ENCODE peak calls at places on chromosomes 2 and 18, in eight cellular contexts. T, U, G, J, H, S, V and Y are unnamed samples.

GRCh38 chr18:13612111-13612997 is 114.0 kb downstream of the FAM210A start:
- DNase-seq in H (peak), T (no peak), V (no peak), S (peak), G (peak), J (no peak), U (no peak), Y (peak)

GRCh38 chr18:62460851-62461300 is 61.9 kb upstream of the ZCCHC2 start:
- DNase-seq in V (no peak), G (no peak), S (no peak), T (no peak), H (no peak), U (no peak), J (peak), Y (no peak)

GRCh38 chr2:89763254-89763580 is 1071.7 kb downstream of the RPIA start:
- DNase-seq in U (no peak), H (peak), T (no peak), J (no peak), S (no peak), G (no peak), V (no peak), Y (peak)

GRCh38 chr2:78035804-78036203 is 513.6 kb upstream of the LRRTM4 start:
- DNase-seq in J (no peak), H (no peak), S (no peak), U (peak), T (no peak), G (no peak), V (no peak), Y (no peak)

GRCh38 chr2:9737053-9737875 is 106.0 kb upstream of the TAF1B start:
- DNase-seq in J (peak), V (no peak), H (no peak), G (no peak), U (no peak), S (no peak), T (no peak), Y (peak)

GRCh38 chr18:78884502-78884901 is 95.1 kb upstream of the SALL3 start:
- DNase-seq in G (no peak), T (no peak), V (no peak), J (no peak), S (no peak), U (no peak), H (no peak), Y (no peak)

GRCh38 chr18:31268985-31269406 is 49.0 kb upstream of the DSG1 start:
- DNase-seq in G (no peak), V (no peak), T (no peak), U (no peak), J (no peak), H (no peak), S (no peak), Y (no peak)

GRCh38 chr2:62785810-62786593 is 80.5 kb downstream of the EHBP1 start:
- DNase-seq in H (no peak), V (no peak), J (peak), G (no peak), S (no peak), U (no peak), T (no peak), Y (no peak)

GRCh38 chr18:59621027-59621426 is 76.2 kb downstream of the CCBE1 start:
- DNase-seq in H (no peak), U (no peak), G (no peak), V (no peak), S (no peak), J (peak), T (no peak), Y (no peak)

GRCh38 chr2:10385501-10385900 is 62.6 kb downstream of the ODC1 start:
- DNase-seq in U (no peak), T (no peak), S (no peak), V (peak), H (peak), J (no peak), G (no peak), Y (no peak)

GRCh38 chr2:105573910-105574655 is 170.6 kb upstream of the NCK2 start:
- DNase-seq in T (no peak), H (no peak), S (no peak), J (no peak), V (no peak), G (no peak), U (no peak), Y (no peak)

GRCh38 chr2:240204431-240205276 is 64.2 kb upstream of the OTOS start:
- DNase-seq in G (no peak), H (no peak), U (no peak), J (no peak), T (no peak), V (no peak), S (no peak), Y (no peak)

GRCh38 chr2:231662028-231662810 is 46.1 kb upstream of the PTMA start:
- DNase-seq in S (peak), H (no peak), G (peak), U (peak), T (peak), V (peak), J (peak), Y (peak)

GRCh38 chr2:127769587-127769986 is 41.4 kb downstream of the WDR33 start:
- DNase-seq in S (no peak), V (no peak), T (no peak), U (no peak), J (no peak), H (no peak), G (no peak), Y (no peak)

GRCh38 chr18:45335644-45336043 is 279.6 kb upstream of the SLC14A2 start:
- DNase-seq in S (no peak), G (no peak), H (no peak), T (no peak), J (no peak), U (peak), V (no peak), Y (no peak)

GRCh38 chr2:58594175-58594574 is 353.1 kb upstream of the FANCL start:
- DNase-seq in V (peak), S (no peak), H (peak), T (no peak), G (no peak), U (peak), J (no peak), Y (no peak)

GRCh38 chr2:168490015-168490874 is 34.2 kb downstream of the CERS6 start:
- DNase-seq in T (no peak), U (no peak), S (peak), G (peak), V (peak), H (no peak), J (peak), Y (peak)

GRCh38 chr2:226898121-226898520 is 62.3 kb downstream of the RHBDD1 start:
- DNase-seq in U (no peak), S (no peak), H (no peak), G (no peak), V (no peak), T (no peak), J (no peak), Y (no peak)

GRCh38 chr18:57466745-57467144 is 31.6 kb downstream of the ONECUT2 start:
- DNase-seq in V (no peak), H (no peak), S (no peak), J (no peak), T (no peak), G (no peak), U (peak), Y (no peak)
- TF ChIP-seq CTCF in V (peak), H (peak), S (no peak), J (no peak), T (no peak), G (no peak), U (peak), Y (no peak)

DNA sequence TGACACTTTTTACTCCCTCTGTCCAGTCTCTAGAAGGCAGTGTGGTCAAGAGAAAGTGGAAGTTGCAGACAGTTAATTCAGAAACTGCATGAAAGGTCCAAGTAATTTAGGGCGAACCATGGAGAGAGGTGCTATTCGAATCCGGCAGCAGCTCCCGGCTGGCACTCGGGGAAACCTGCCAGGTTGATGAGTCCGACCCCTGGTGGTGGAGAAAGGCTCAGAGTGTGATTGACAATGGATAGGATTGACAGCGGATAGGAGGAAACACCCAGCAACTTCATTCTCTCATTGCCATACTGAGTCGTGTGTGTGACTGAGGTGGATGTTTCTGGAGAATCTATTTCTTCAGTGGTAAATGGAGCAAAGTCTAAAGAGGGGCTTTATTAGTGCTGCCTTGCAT is 101.7 kb downstream of the DCDC2C start:
- DNase-seq in T (no peak), G (no peak), S (no peak), U (peak), V (peak), H (peak), J (no peak), Y (no peak)
- TF ChIP-seq CTCF in T (peak), G (no peak), S (peak), U (peak), V (peak), H (peak), J (peak), Y (no peak)

GRCh38 chr2:115910270-115910669 is 1467.8 kb downstream of the DPP10 start:
- DNase-seq in J (no peak), G (no peak), T (no peak), U (peak), V (peak), S (no peak), H (no peak), Y (no peak)
- TF ChIP-seq CTCF in J (no peak), G (no peak), T (no peak), U (peak), V (peak), S (peak), H (no peak), Y (no peak)

GRCh38 chr2:166104773-166105172 is 23.0 kb downstream of the SCN1A start:
- DNase-seq in U (no peak), V (no peak), G (no peak), J (peak), T (no peak), H (no peak), S (no peak), Y (no peak)

GRCh38 chr2:166112193-166112605 is 15.6 kb downstream of the SCN1A start:
- DNase-seq in V (no peak), S (no peak), J (peak), H (no peak), G (no peak), T (no peak), U (no peak), Y (no peak)

GRCh38 chr2:166104084-166104483 is 23.7 kb downstream of the SCN1A start:
- DNase-seq in G (no peak), U (no peak), T (no peak), V (no peak), H (no peak), S (no peak), J (no peak), Y (no peak)

GRCh38 chr2:166106431-166107015 is 21.3 kb downstream of the SCN1A start:
- DNase-seq in G (no peak), H (peak), V (peak), U (peak), T (no peak), J (peak), S (no peak), Y (no peak)
- TF ChIP-seq CTCF in G (no peak), H (peak), V (peak), U (peak), T (no peak), J (peak), S (peak), Y (no peak)

GRCh38 chr2:43005211-43005974 is 213.0 kb upstream of the HAAO start:
- DNase-seq in T (no peak), V (no peak), H (no peak), U (no peak), S (no peak), J (no peak), G (no peak), Y (no peak)
- TF ChIP-seq CTCF in T (no peak), V (no peak), H (no peak), U (no peak), S (no peak), J (no peak), G (no peak), Y (no peak)

GRCh38 chr18:10685484-10685883 is 159.7 kb downstream of the NAPG start:
- DNase-seq in S (peak), T (no peak), H (no peak), U (no peak), V (no peak), G (no peak), J (no peak), Y (peak)

GRCh38 chr18:10681581-10682367 is 155.9 kb downstream of the NAPG start:
- DNase-seq in V (no peak), S (no peak), U (no peak), G (no peak), H (no peak), J (no peak), T (no peak), Y (no peak)

GRCh38 chr18:10687161-10687925 is 161.5 kb downstream of the NAPG start:
- DNase-seq in G (no peak), H (no peak), J (no peak), U (no peak), V (no peak), S (no peak), T (no peak), Y (no peak)

DNA sequence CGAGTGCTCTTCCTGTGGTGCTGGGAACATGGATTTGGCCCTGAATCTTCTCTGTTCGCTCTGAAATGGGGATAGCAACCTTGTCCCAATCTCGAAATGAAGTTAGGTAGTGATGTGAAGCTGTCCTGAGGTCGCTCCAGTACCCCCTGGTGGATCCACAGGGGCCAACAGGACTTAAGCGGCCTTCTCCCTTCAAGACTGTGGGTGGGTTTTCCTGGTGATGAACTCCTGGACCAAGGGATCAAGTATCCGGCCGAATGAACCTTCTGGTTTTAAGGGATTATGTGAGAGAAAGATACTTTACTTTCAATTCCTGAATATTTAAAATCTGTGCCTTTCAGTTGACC is 156.5 kb downstream of the NAPG start:
- DNase-seq in U (no peak), G (no peak), S (no peak), V (no peak), J (no peak), T (no peak), H (no peak), Y (no peak)
- TF ChIP-seq CTCF in U (peak), G (no peak), S (peak), V (peak), J (no peak), T (no peak), H (no peak), Y (no peak)

GRCh38 chr2:203648273-203648672 is 58.2 kb upstream of the CD28 start:
- DNase-seq in T (no peak), U (no peak), G (no peak), V (no peak), S (no peak), H (no peak), J (no peak), Y (no peak)

GRCh38 chr2:203646961-203647360 is 59.5 kb upstream of the CD28 start:
- DNase-seq in J (no peak), S (no peak), T (no peak), G (no peak), V (no peak), H (no peak), U (no peak), Y (no peak)

GRCh38 chr2:203649176-203649814 is 57.1 kb upstream of the CD28 start:
- DNase-seq in U (no peak), S (no peak), G (no peak), J (no peak), T (no peak), V (no peak), H (no peak), Y (no peak)

GRCh38 chr2:203647579-203647978 is 58.9 kb upstream of the CD28 start:
- DNase-seq in H (no peak), V (no peak), J (no peak), T (no peak), U (no peak), G (no peak), S (no peak), Y (no peak)

DNA sequence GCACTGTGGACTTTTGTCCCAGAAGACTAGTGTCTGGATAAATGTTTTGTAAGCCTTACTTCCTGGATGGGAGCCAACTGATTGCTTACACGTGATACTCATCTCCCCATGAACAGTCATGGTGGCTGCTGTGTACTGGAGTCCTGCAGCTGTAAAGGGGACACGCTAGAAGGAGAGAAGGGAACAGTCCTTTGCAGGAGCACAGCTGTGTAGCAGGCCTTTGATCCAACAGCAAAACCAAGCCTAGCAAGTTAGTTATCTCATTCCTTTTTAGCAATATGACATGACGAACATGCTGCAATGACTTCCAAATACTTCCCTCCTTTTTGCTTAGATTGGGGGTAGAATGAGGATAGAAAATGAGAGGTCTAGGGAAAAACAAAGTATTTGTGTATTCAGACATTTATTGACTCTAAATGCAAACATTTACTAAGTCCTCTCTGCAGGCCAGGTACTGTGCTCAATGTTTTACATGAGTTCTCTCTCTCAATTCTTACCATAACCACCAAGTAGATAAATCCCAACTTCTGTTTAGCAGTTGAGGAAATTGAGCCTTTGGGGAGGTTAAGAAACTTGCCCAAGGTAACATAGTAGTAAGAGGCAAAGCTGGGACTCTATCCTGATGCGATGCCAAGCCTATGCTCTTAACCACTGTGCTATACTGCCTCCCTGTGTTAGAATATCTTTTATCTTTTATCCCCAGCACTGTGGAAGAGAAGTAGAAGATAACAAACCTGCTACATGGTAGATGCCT is 55.4 kb upstream of the CD28 start:
- DNase-seq in J (peak), S (no peak), H (peak), V (peak), U (no peak), T (no peak), G (no peak), Y (no peak)
- TF ChIP-seq CTCF in J (peak), S (peak), H (peak), V (peak), U (peak), T (peak), G (no peak), Y (peak)

DNA sequence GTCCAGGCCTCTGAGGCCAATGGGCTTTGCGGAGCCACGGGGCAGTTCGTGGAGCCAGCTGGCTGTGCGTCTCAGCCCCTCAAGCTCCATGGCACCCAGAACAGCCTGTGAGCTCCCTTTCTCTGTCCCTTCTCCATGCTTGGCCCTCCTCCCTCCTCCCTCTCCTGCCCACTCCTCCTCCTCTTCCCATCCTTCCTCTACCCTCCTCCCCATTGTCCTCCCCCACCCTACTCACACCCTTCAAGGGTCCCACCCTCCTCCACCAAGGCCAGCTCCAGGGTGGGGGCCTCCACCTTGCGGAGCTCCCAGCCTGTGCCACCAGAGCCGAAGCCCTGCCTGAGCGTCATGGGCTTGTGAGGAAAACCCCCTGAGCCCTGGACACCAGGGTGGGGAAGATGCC is 269.0 kb downstream of the ATAD2B start:
- DNase-seq in H (no peak), G (no peak), T (no peak), U (no peak), S (no peak), J (no peak), V (no peak), Y (no peak)
- TF ChIP-seq CTCF in H (no peak), G (no peak), T (no peak), U (no peak), S (no peak), J (no peak), V (no peak), Y (no peak)